ENCODE peak calls at places on chromosomes 1 and 21, in five cellular contexts. One of them, this sample, is unnamed.

GRCh38 chr1:10646347-10646861 is 150.0 kb downstream of the CASZ1 start:
- DNase-seq in AG08395: peak
- DNase-seq in RWPE1: peak
- DNase-seq in brain microvascular endothelial cell: peak
- DNase-seq in psoas muscle: no peak
- DNase-seq in this sample: peak

GRCh38 chr21:19603011-19603593 is 1199.5 kb upstream of the TMPRSS15 start:
- DNase-seq in psoas muscle: no peak
- DNase-seq in brain microvascular endothelial cell: no peak
- DNase-seq in AG08395: no peak
- DNase-seq in RWPE1: no peak
- DNase-seq in this sample: peak

GRCh38 chr21:37338671-37339526 is 27.7 kb upstream of the DYRK1A start:
- DNase-seq in psoas muscle: peak
- DNase-seq in brain microvascular endothelial cell: peak
- DNase-seq in AG08395: peak
- DNase-seq in RWPE1: peak
- DNase-seq in this sample: peak

GRCh38 chr1:231643333-231644237 is 17.0 kb downstream of the DISC1 start:
- DNase-seq in psoas muscle: no peak
- DNase-seq in AG08395: no peak
- DNase-seq in RWPE1: no peak
- DNase-seq in brain microvascular endothelial cell: no peak
- DNase-seq in this sample: no peak

GRCh38 chr1:19845166-19845954 is 30.3 kb upstream of the RNF186 start:
- DNase-seq in brain microvascular endothelial cell: no peak
- DNase-seq in RWPE1: no peak
- DNase-seq in AG08395: peak
- DNase-seq in psoas muscle: no peak
- DNase-seq in this sample: peak

GRCh38 chr1:2848006-2848670 is 46.6 kb upstream of the TTC34 start:
- DNase-seq in AG08395: no peak
- DNase-seq in psoas muscle: peak
- DNase-seq in RWPE1: no peak
- DNase-seq in brain microvascular endothelial cell: no peak
- DNase-seq in this sample: no peak

GRCh38 chr1:225460737-225461532 is 33.1 kb upstream of the LBR start:
- DNase-seq in AG08395: no peak
- DNase-seq in psoas muscle: peak
- DNase-seq in brain microvascular endothelial cell: no peak
- DNase-seq in RWPE1: no peak
- DNase-seq in this sample: peak

GRCh38 chr1:163440090-163440489 is 118.3 kb downstream of the NUF2 start:
- DNase-seq in psoas muscle: no peak
- DNase-seq in brain microvascular endothelial cell: no peak
- DNase-seq in AG08395: no peak
- DNase-seq in RWPE1: no peak
- DNase-seq in this sample: no peak

GRCh38 chr1:232244426-232244825 is 385.5 kb downstream of the SIPA1L2 start:
- DNase-seq in psoas muscle: no peak
- DNase-seq in brain microvascular endothelial cell: no peak
- DNase-seq in RWPE1: no peak
- DNase-seq in AG08395: no peak
- DNase-seq in this sample: no peak

GRCh38 chr1:59296358-59297256 is at the start of gene FGGY:
- DNase-seq in psoas muscle: peak
- DNase-seq in brain microvascular endothelial cell: peak
- DNase-seq in RWPE1: peak
- DNase-seq in AG08395: peak
- DNase-seq in this sample: peak

GRCh38 chr1:77825356-77825709 is 45.9 kb downstream of the MIGA1 start:
- DNase-seq in AG08395: peak
- DNase-seq in psoas muscle: no peak
- DNase-seq in RWPE1: peak
- DNase-seq in brain microvascular endothelial cell: peak
- DNase-seq in this sample: peak

GRCh38 chr1:98046031-98046641 is 125.3 kb upstream of the DPYD start:
- DNase-seq in AG08395: peak
- DNase-seq in RWPE1: peak
- DNase-seq in brain microvascular endothelial cell: peak
- DNase-seq in psoas muscle: no peak
- DNase-seq in this sample: no peak

GRCh38 chr1:66359815-66360214 is 174.1 kb upstream of the SGIP1 start:
- DNase-seq in AG08395: no peak
- DNase-seq in RWPE1: no peak
- DNase-seq in brain microvascular endothelial cell: no peak
- DNase-seq in psoas muscle: no peak
- DNase-seq in this sample: no peak

GRCh38 chr1:247639381-247639981 is 34.1 kb downstream of the OR2G3 start:
- DNase-seq in AG08395: no peak
- DNase-seq in brain microvascular endothelial cell: no peak
- DNase-seq in RWPE1: peak
- DNase-seq in psoas muscle: peak
- DNase-seq in this sample: no peak

GRCh38 chr1:43980255-43981134 is 1.5 kb downstream of the B4GALT2 start:
- DNase-seq in brain microvascular endothelial cell: no peak
- DNase-seq in AG08395: peak
- DNase-seq in RWPE1: peak
- DNase-seq in psoas muscle: no peak
- DNase-seq in this sample: no peak

GRCh38 chr1:247740721-247741120 is 2.3 kb downstream of the OR14K1 start:
- DNase-seq in AG08395: no peak
- DNase-seq in RWPE1: no peak
- DNase-seq in psoas muscle: no peak
- DNase-seq in brain microvascular endothelial cell: no peak
- DNase-seq in this sample: no peak

GRCh38 chr1:48619529-48619928 is 147.5 kb upstream of the SPATA6 start:
- DNase-seq in brain microvascular endothelial cell: peak
- DNase-seq in AG08395: peak
- DNase-seq in psoas muscle: peak
- DNase-seq in RWPE1: peak
- DNase-seq in this sample: peak

GRCh38 chr1:67626495-67627235 is 58.3 kb upstream of the GADD45A start:
- DNase-seq in psoas muscle: no peak
- DNase-seq in brain microvascular endothelial cell: peak
- DNase-seq in AG08395: peak
- DNase-seq in RWPE1: peak
- DNase-seq in this sample: no peak

This sample was measured in SJCRH30.